ENCODE peak calls at places on chromosomes 11 and 22, in six cellular contexts. S, Z, A, P, K and B are unnamed samples. For H3K36me3, the result is how much of the 10 kb centered on the place peaks cover.

GRCh38 chr11:3087821-3088800 is 30.9 kb upstream of the CARS1 start:
- DNase-seq in S (no peak), Z (no peak), A (no peak), P (no peak), K (peak), B (no peak)

GRCh38 chr11:33930317-33931021 is 38.6 kb upstream of the LMO2 start:
- DNase-seq in S (no peak), Z (no peak), A (no peak), P (no peak), K (no peak), B (no peak)

GRCh38 chr22:24134090-24134846 is 47.0 kb upstream of the SUSD2 start:
- DNase-seq in S (peak), Z (no peak), A (peak), P (no peak), K (no peak), B (no peak)

GRCh38 chr11:10298342-10298741 is 4.3 kb upstream of the SBF2 start:
- DNase-seq in S (no peak), Z (no peak), A (no peak), P (no peak), K (peak), B (no peak)

GRCh38 chr11:124737638-124738293 is 2.0 kb upstream of the NRGN start:
- DNase-seq in S (no peak), Z (no peak), A (no peak), P (no peak), K (no peak), B (no peak)

GRCh38 chr11:4539603-4540219 is 5.3 kb upstream of the OR52M1 start:
- DNase-seq in S (peak), Z (peak), A (no peak), P (peak), K (peak), B (peak)

GRCh38 chr22:19178065-19178658 is 374 bp downstream of the SLC25A1 start:
- DNase-seq in S (peak), Z (peak), A (peak), P (no peak), K (peak), B (peak)

GRCh38 chr11:86515297-86516094 is 140.8 kb downstream of the CCDC81 start:
- DNase-seq in S (no peak), Z (no peak), A (no peak), P (no peak), K (peak), B (peak)

GRCh38 chr11:117874910-117875396 is 1.5 kb downstream of the FXYD6 start:
- DNase-seq in S (no peak), Z (no peak), A (no peak), P (no peak), K (no peak), B (no peak)

DNA sequence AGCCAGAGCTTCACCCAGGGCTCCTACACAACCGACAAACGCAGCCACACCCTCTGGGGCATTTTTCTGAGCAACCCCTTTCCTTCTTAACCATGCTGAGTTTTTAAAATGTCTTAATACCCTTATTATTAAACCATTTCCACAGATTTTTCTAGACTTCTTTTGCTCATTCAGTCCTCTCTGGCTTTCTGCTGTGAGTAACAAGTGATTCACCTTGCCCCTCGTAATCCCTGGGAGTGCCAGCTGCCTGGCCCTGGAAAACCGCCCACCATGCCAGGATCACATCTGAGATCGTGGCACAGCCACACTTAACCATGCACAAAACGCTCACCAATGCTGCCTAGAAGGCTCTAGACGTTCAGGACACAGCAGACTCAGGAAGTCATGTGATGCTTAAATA is 25.4 kb downstream of the YPEL1 start:
- DNase-seq in S (no peak), Z (no peak), A (no peak), P (no peak), K (peak), B (peak)
- H3K4me3 ChIP-seq in S (no peak), Z (no peak), A (no peak), P (no peak), K (no peak), B (no peak)

DNA sequence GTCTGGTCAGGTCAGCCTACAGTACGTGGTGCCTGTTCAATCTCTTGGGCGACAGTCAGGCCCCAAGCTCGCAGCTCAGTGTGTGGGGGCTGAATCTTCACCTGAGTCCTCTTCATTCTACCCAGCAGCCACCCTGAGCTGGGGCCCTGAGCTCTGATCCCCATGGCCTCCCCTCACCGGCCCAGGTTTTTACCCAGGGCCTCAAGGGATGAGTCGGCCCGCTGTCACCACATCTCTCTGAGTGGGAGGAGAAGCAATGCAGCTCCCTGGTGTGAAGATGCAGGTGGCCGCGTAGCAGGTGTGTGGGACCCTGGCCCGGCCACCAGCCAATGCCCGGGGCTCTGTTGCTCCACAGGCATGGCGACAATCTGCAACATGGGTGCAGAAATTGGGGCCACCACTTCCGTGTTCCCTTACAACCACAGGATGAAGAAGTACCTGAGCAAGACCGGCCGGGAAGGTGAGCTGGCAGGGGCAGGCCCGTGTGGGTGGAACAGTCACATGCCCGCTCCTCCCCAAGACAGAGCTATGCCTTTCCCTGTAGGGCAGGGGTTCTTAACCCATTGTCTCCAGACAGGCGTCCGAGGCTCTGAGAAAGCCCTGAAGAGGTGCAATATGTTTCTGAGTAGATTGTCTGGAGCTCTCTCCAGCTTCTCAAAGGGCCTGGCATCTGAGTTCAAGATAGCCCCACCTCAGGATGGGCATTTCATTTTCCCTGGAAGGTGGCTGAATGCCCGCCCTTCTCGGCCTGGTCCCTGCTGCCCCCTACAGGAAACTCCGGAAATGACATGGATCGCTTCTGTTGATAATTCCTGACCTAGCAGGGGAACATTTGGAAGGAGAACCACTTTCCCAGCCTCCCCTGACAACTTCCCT is 26.9 kb downstream of the POLR3H start:
- DNase-seq in S (peak), Z (peak), A (peak), P (peak), K (peak), B (peak)
- H3K36me3 ChIP-seq in S (under half), Z (half or more), A (under half), P (half or more), K (under half), B (under half)

DNA sequence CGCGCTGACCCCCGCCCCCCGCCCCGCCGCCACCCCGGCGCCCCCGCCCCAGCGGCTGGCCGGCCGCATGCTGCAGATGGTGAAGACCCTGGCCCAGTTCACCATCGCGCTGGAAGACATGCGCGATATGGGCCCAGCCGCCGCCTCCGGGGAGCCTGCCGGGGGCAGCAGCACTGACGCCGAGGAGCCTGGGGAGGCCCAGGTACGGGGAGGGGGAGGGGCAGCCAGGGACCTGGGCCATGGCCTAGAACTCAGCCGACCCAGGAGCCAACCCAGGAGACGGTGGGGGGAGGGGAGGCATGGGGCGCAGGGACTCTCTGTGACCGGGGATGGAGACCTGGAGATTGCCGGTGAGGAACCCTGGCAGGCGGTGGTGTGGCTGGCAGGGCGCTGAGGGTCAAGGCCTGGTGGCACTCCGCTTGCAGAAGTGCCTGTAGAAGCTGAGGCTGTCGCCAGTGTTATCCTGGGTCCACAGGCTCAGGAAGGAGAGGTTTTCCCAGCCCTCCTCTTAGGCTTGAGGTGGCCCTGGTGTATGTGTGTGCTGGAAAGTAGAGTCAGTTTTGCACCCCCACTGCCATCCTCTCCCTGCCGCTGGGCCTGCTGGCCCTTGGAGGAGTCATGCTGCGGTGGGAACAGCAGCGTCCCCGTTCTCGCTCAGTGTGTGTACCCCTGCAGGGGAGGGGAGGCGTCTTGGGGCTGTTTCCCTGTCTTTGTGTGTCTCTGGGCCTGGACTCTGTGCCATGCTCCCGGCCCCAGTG is 32.9 kb upstream of the RELT start:
- DNase-seq in S (no peak), Z (no peak), A (no peak), P (no peak), K (no peak), B (no peak)
- H3K4me3 ChIP-seq in S (peak), Z (peak), A (peak), P (peak), K (no peak), B (no peak)

GRCh38 chr11:65277878-65278277 is 16.1 kb downstream of the POLA2 start:
- DNase-seq in S (no peak), Z (no peak), A (no peak), P (no peak), K (no peak), B (no peak)
- H3K36me3 ChIP-seq in S (under half), Z (under half), A (under half), P (under half), K (under half), B (half or more)

DNA sequence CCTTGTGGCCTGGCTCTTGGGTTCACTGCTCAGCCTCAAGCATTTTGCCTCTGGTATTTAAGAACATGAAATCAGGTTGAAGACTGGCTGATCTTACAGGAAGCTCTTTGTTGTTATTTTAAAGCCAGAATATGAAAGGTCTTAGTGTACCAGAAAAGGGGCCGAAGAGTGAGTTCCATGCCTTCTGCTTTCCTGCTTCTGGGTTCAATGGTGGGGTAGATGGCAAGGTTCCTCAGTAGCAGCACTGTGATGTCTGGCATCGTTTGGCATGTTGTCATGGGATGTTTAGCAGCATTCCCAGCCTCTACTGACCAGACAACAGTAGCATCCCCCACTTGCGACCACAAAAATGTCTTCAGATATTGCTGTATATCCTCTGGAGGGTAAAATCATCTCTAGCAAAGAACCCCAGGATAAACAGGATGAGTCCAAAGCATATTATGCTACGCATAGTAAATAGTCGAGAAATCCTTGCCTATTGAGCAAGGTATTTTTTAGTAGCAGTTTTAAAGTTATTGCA is 2.4 kb downstream of the VPS26B start:
- DNase-seq in S (no peak), Z (no peak), A (no peak), P (no peak), K (peak), B (no peak)
- H3K4me3 ChIP-seq in S (no peak), Z (peak), A (no peak), P (no peak), K (no peak), B (no peak)

DNA sequence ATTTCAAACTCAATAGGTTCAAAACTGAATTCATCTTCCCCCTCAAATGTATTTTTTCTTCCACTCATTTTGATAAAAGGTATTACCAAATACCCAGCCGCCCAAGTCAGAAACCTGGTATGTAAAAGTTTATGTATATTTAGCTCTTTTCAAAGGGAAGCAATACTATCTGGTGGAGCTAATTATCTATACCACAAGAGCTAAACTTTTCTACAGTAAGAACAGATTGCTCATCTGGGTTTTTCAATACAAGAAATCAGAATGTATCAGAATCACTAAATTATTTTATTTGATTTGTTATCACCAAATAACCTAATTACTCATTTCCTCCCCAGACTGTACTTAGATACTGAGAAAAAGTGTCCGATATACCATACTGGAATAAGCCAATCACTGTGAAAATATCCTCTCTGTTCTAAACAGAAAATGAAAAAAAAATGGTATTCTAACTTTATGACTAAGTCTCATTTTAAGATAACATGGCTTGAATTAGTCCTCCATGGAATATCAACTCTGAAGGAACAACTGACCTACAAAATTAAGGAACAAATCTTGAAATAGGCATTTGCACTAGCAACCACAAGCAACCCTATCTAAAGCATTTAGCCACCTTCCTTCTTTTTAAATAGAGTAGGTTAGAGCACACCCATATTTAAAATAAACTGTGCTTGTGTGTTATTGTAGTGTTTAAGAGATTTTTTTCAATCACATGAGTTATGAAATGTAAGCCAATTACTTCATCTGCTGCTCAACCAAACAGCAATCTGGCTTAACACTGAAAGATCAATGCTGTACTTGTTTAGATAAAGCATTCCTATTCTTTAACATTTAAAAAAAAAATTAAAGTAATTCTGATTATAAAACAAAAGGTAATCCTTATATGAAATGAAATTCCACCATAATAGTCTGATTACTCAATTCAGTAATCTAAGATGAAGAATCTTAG is 34.9 kb downstream of the RDX start:
- DNase-seq in S (no peak), Z (no peak), A (no peak), P (no peak), K (peak), B (no peak)
- H3K36me3 ChIP-seq in S (under half), Z (half or more), A (under half), P (under half), K (under half), B (under half)